ENCODE peak calls at places on chromosomes 12 and 14, in ten cellular contexts. A, X, N, T, M, Z, P, L, G and O are unnamed samples.

GRCh38 chr12:65876898-65877721 is 52.8 kb downstream of the HMGA2 start:
- DNase-seq in A (no peak), X (no peak), N (no peak), T (no peak), M (no peak), Z (no peak), P (peak), L (no peak), G (no peak), O (no peak)

GRCh38 chr12:89951050-89951693 is 242.5 kb upstream of the ATP2B1 start:
- DNase-seq in A (no peak), X (peak), N (peak), T (no peak), M (no peak), Z (peak), P (no peak), L (no peak), G (peak), O (no peak)

GRCh38 chr12:52050771-52051541 is at the start of gene NR4A1:
- DNase-seq in A (peak), X (peak), N (peak), T (peak), M (peak), Z (peak), P (peak), L (peak), G (peak), O (peak)

GRCh38 chr12:117768860-117769259 is 199.9 kb downstream of the KSR2 start:
- DNase-seq in A (no peak), X (no peak), N (no peak), T (no peak), M (no peak), Z (no peak), P (no peak), L (no peak), G (no peak), O (no peak)

GRCh38 chr12:110112335-110112660 is 11.9 kb upstream of the IFT81 start:
- DNase-seq in A (no peak), X (no peak), N (no peak), T (no peak), M (no peak), Z (no peak), P (no peak), L (no peak), G (no peak), O (no peak)

GRCh38 chr12:131862600-131862993 is 31.8 kb upstream of the ULK1 start:
- DNase-seq in A (no peak), X (no peak), N (no peak), T (no peak), M (no peak), Z (peak), P (no peak), L (peak), G (no peak), O (no peak)

GRCh38 chr12:5318874-5319273 is 113.0 kb upstream of the NTF3 start:
- DNase-seq in A (no peak), X (peak), N (no peak), T (no peak), M (no peak), Z (peak), P (peak), L (no peak), G (no peak), O (no peak)

GRCh38 chr12:32032205-32032810 is 73.1 kb downstream of the RESF1 start:
- DNase-seq in A (no peak), X (peak), N (no peak), T (no peak), M (no peak), Z (no peak), P (no peak), L (no peak), G (no peak), O (no peak)

GRCh38 chr12:46509135-46509534 is 136.6 kb upstream of the SLC38A2 start:
- DNase-seq in A (no peak), X (no peak), N (no peak), T (no peak), M (no peak), Z (no peak), P (no peak), L (no peak), G (no peak), O (no peak)

GRCh38 chr14:51304428-51304827 is 64.4 kb downstream of the TMX1 start:
- DNase-seq in A (no peak), X (peak), N (no peak), T (no peak), M (no peak), Z (no peak), P (no peak), L (no peak), G (peak), O (no peak)

GRCh38 chr12:10101042-10101579 is 2.3 kb upstream of the CLEC1A start:
- DNase-seq in A (no peak), X (peak), N (peak), T (no peak), M (no peak), Z (no peak), P (no peak), L (peak), G (no peak), O (no peak)

GRCh38 chr14:50607181-50607580 is 47.2 kb downstream of the ATL1 start:
- DNase-seq in A (no peak), X (no peak), N (no peak), T (no peak), M (no peak), Z (peak), P (no peak), L (no peak), G (no peak), O (no peak)

GRCh38 chr14:73634333-73634833 is 10.4 kb upstream of the DNAL1 start:
- DNase-seq in A (peak), X (peak), N (peak), T (peak), M (no peak), Z (peak), P (peak), L (peak), G (no peak), O (no peak)

GRCh38 chr14:58826845-58827686 is 189.3 kb downstream of the DACT1 start:
- DNase-seq in A (no peak), X (no peak), N (no peak), T (no peak), M (no peak), Z (no peak), P (no peak), L (no peak), G (no peak), O (no peak)
- TF ChIP-seq CTCF in A (no peak), X (no peak), N (peak), T (no peak), M (peak), Z (peak), P (peak), L (no peak), G (peak), O (peak)

DNA sequence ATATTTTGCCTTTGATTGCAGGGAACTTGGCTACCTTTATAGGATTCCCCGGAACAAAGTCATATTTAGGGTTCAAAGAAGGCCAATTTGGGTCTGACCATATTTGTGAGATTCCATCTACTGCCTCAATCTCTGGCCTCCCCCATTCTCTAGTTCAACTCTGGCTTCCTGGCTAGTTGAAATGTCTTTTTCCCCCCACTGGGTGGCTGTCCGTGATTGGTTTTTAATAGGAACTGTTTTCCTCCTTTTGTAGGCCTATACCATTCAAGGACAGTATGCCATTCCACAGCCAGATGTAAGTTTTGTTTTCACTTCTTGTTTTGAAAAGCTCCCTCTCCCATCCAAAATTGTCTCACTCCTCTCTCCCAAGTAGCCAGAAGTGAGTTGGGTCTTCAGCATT is 13.8 kb downstream of the PCBP2 start:
- DNase-seq in A (no peak), X (no peak), N (no peak), T (no peak), M (no peak), Z (no peak), P (no peak), L (no peak), G (no peak), O (no peak)
- TF ChIP-seq CTCF in A (no peak), X (no peak), N (peak), T (no peak), M (peak), Z (peak), P (no peak), L (no peak), G (no peak), O (no peak)

DNA sequence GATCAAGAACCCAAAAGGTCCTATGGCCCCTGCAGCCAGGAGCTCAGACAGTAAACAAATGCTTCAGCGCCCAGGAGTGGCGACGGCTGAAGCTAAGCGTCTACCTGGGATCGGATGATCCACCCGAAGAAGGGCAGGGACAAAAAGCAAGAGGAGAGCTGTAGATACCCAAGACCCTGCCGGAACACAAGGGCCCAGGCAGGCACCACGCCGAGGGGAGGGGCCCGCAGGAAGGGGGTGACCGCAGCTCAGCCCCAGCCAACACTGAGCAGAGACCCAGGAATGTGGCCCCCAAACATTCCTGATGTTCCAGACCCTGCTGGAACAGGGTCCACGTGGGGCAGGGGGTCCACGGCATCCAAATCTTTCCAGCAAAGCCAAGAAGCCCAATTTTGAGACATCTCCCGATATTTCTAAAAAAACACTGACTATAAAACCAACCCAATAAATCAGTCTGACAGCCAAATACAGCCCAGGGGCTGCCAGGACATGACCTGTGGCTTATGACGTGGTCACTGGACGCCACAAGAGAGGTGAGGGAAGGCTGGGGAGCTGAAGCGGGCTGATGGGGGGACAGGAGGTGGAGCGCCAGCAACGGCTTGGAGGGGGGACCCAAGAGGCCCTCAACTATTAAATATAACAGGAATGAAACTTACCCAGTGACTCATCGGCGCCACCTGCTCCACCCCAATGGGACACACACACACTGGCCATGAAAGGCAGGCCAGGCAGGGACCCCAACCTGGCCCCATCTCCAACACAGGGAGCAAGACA is 58.9 kb downstream of the NCOR2 start:
- DNase-seq in A (peak), X (no peak), N (no peak), T (peak), M (no peak), Z (no peak), P (no peak), L (peak), G (no peak), O (no peak)
- TF ChIP-seq CTCF in A (peak), X (no peak), N (peak), T (peak), M (no peak), Z (no peak), P (no peak), L (no peak), G (peak), O (no peak)

GRCh38 chr12:130401703-130402102 is 64.0 kb downstream of the PIWIL1 start:
- DNase-seq in A (peak), X (no peak), N (no peak), T (no peak), M (no peak), Z (no peak), P (no peak), L (no peak), G (peak), O (no peak)
- TF ChIP-seq CTCF in A (peak), X (no peak), N (peak), T (no peak), M (no peak), Z (no peak), P (no peak), L (no peak), G (peak), O (no peak)

GRCh38 chr12:115485503-115485902 is 792.0 kb downstream of the MED13L start:
- DNase-seq in A (no peak), X (no peak), N (no peak), T (no peak), M (no peak), Z (no peak), P (no peak), L (no peak), G (no peak), O (no peak)

GRCh38 chr12:115478505-115478904 is 794.5 kb upstream of the TBX3 start:
- DNase-seq in A (no peak), X (no peak), N (no peak), T (no peak), M (no peak), Z (no peak), P (no peak), L (no peak), G (no peak), O (no peak)

GRCh38 chr12:115485967-115486366 is 791.5 kb downstream of the MED13L start:
- DNase-seq in A (no peak), X (no peak), N (no peak), T (no peak), M (no peak), Z (no peak), P (no peak), L (no peak), G (no peak), O (no peak)

DNA sequence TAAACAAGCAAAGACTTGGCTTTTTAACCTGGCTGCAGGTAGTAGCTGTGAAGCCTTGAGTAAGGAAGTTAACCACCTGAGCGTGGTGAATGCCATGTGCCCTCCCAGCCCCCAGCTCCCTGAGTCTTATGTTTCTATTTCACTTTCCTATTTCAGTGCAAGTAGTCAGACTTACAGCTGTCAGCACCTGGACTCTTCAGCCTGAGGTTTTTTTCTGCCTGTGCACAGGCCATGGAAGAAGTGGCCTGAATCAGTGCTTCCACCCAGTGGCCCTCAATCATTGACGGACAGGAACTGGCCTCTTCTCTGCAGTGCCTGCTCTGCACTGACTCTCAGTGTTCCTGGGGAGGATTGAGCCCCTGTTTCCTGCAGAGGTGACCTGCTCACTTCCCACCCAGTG is 796.4 kb downstream of the MED13L start:
- DNase-seq in A (no peak), X (no peak), N (no peak), T (no peak), M (no peak), Z (peak), P (no peak), L (no peak), G (no peak), O (no peak)
- TF ChIP-seq CTCF in A (no peak), X (no peak), N (no peak), T (no peak), M (no peak), Z (no peak), P (no peak), L (no peak), G (no peak), O (no peak)

GRCh38 chr14:24270537-24271133 is 762 bp downstream of the RABGGTA start:
- DNase-seq in A (no peak), X (no peak), N (no peak), T (no peak), M (no peak), Z (no peak), P (no peak), L (no peak), G (no peak), O (no peak)

GRCh38 chr14:24271134-24271833 is at the start of gene RABGGTA:
- DNase-seq in A (peak), X (peak), N (peak), T (peak), M (peak), Z (peak), P (peak), L (peak), G (peak), O (peak)

GRCh38 chr14:24273422-24273998 is 2.1 kb upstream of the RABGGTA start:
- DNase-seq in A (peak), X (peak), N (no peak), T (no peak), M (no peak), Z (no peak), P (no peak), L (no peak), G (peak), O (no peak)

GRCh38 chr14:24272442-24272841 is 1.0 kb upstream of the RABGGTA start:
- DNase-seq in A (no peak), X (no peak), N (no peak), T (no peak), M (no peak), Z (no peak), P (no peak), L (no peak), G (no peak), O (no peak)

DNA sequence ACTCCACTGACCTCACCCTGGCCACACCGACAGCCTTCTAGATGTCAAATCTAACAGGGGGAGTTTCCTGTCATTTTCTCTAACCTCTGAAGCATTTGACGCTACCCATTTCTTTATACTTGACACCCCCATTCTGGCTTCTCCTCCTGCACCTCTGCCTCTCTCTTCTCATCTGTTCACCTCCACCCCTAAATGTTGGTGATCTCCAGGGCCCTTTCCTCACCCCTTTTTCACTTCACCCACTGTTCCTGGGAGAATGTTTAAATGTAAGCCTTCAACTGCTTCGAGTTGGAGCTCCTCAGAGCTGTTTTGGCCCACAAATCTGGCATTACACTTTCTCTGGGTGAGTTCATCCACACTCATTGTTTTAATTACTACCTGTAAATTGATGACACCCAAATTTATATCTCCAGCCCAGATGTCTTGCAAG is 452 bp upstream of the RABGGTA start:
- DNase-seq in A (no peak), X (no peak), N (no peak), T (no peak), M (no peak), Z (no peak), P (no peak), L (no peak), G (no peak), O (no peak)
- TF ChIP-seq CTCF in A (no peak), X (no peak), N (no peak), T (no peak), M (no peak), Z (no peak), P (no peak), L (no peak), G (no peak), O (no peak)